ENCODE peak calls at places on chromosomes 11 and 22, in six cellular contexts. N, E, G, Q, I and F are unnamed samples.

GRCh38 chr11:2743427-2744110 is 43.8 kb upstream of the KCNQ1OT1 start:
- DNase-seq in Q (no peak), G (no peak), I (no peak), N (no peak), E (no peak), F (no peak)

GRCh38 chr11:109644158-109644557 is 222.2 kb downstream of the C11orf87 start:
- DNase-seq in Q (no peak), E (peak; percentile 44), N (no peak), I (peak; percentile 1), G (no peak), F (no peak)

GRCh38 chr11:16737860-16738197 is 618 bp upstream of the C11orf58 start:
- DNase-seq in I (no peak), N (peak; percentile 38), Q (no peak), E (no peak), G (no peak), F (peak; percentile 30)

GRCh38 chr11:73158356-73159051 is 16.4 kb upstream of the FCHSD2 start:
- DNase-seq in I (no peak), Q (no peak), G (no peak), E (no peak), N (no peak), F (peak; percentile 83)

GRCh38 chr22:24178502-24179440 is 2.5 kb upstream of the SUSD2 start:
- DNase-seq in E (no peak), I (no peak), N (peak; percentile 53), G (no peak), Q (no peak), F (peak; percentile 13)

GRCh38 chr22:35109613-35110012 is 43.7 kb downstream of the ISX start:
- DNase-seq in Q (no peak), I (no peak), E (no peak), G (no peak), N (no peak), F (no peak)

GRCh38 chr11:77140231-77140959 is 12.3 kb downstream of the MYO7A start:
- DNase-seq in Q (no peak), E (peak; percentile 61), G (no peak), N (peak; percentile 82), I (no peak), F (peak; percentile 93)

GRCh38 chr22:32764330-32765116 is 37.0 kb upstream of the TIMP3 start:
- DNase-seq in N (peak; percentile 77), Q (peak; percentile 41), G (peak; percentile 22), I (peak; percentile 67), E (peak; percentile 62), F (peak; percentile 86)

GRCh38 chr11:72617080-72617744 is 57.0 kb downstream of the PDE2A start:
- DNase-seq in N (peak; percentile 39), E (peak; percentile 43), Q (no peak), I (peak; percentile 23), G (peak; percentile 39), F (peak; percentile 18)

GRCh38 chr11:122234257-122234656 is 118.2 kb upstream of the BLID start:
- DNase-seq in I (no peak), Q (no peak), G (no peak), N (no peak), E (no peak), F (no peak)

GRCh38 chr11:84339796-84340195 is 1053.6 kb upstream of the CCDC90B start:
- DNase-seq in Q (no peak), N (no peak), I (no peak), E (no peak), G (no peak), F (no peak)

GRCh38 chr22:43180670-43181069 is 6.3 kb downstream of the TTLL12 start:
- DNase-seq in Q (no peak), N (no peak), I (no peak), G (no peak), E (no peak), F (no peak)

GRCh38 chr11:1574256-1575242 is 2.5 kb upstream of the DUSP8 start:
- DNase-seq in I (no peak), G (peak; percentile 77), N (peak; percentile 77), E (peak; percentile 65), Q (peak; percentile 73), F (peak; percentile 33)

GRCh38 chr11:67045314-67045713 is 11.3 kb upstream of the RHOD start:
- DNase-seq in G (no peak), Q (peak; percentile 77), E (no peak), I (peak; percentile 95), N (peak; percentile 83), F (peak; percentile 93)

GRCh38 chr11:3193373-3194015 is 25.1 kb downstream of the MRGPRG start:
- DNase-seq in Q (no peak), N (no peak), I (no peak), E (no peak), G (peak; percentile 4), F (no peak)

GRCh38 chr22:43014062-43014875 is 680 bp downstream of the PACSIN2 start:
- DNase-seq in N (peak; percentile 67), Q (no peak), E (peak; percentile 49), I (no peak), G (peak; percentile 59), F (peak; percentile 35)

GRCh38 chr11:20048246-20048645 is 112.0 kb downstream of the DBX1 start:
- DNase-seq in Q (no peak), N (no peak), I (no peak), E (no peak), G (no peak), F (peak; percentile 29)

GRCh38 chr22:45631140-45631539 is 40.5 kb upstream of the ATXN10 start:
- DNase-seq in G (no peak), N (peak; percentile 74), I (no peak), E (no peak), Q (no peak), F (no peak)

GRCh38 chr22:45631839-45632238 is 39.8 kb upstream of the ATXN10 start:
- DNase-seq in E (no peak), G (no peak), Q (no peak), I (no peak), N (no peak), F (no peak)

GRCh38 chr22:45630436-45630835 is 41.2 kb upstream of the ATXN10 start:
- DNase-seq in G (no peak), I (no peak), Q (no peak), E (no peak), N (no peak), F (no peak)

GRCh38 chr22:45629469-45630089 is 42.1 kb upstream of the ATXN10 start:
- DNase-seq in N (peak; percentile 30), E (no peak), I (no peak), G (no peak), Q (no peak), F (no peak)

GRCh38 chr22:45632791-45633515 is 38.7 kb upstream of the ATXN10 start:
- DNase-seq in G (no peak), N (no peak), I (no peak), E (no peak), Q (no peak), F (peak; percentile 47)
- H3K4me3 ChIP-seq in G (no peak overlapping the region), N (no peak overlapping the region), I (no peak overlapping the region), E (no peak overlapping the region), Q (no peak overlapping the region), F (no peak overlapping the region)

GRCh38 chr22:17815703-17816254 is 41.5 kb upstream of the BID start:
- DNase-seq in Q (no peak), G (no peak), N (no peak), E (no peak), I (no peak), F (no peak)
- TF ChIP-seq CTCF in Q (no peak), G (no peak), N (no peak), E (no peak), I (no peak), F (no peak)

DNA sequence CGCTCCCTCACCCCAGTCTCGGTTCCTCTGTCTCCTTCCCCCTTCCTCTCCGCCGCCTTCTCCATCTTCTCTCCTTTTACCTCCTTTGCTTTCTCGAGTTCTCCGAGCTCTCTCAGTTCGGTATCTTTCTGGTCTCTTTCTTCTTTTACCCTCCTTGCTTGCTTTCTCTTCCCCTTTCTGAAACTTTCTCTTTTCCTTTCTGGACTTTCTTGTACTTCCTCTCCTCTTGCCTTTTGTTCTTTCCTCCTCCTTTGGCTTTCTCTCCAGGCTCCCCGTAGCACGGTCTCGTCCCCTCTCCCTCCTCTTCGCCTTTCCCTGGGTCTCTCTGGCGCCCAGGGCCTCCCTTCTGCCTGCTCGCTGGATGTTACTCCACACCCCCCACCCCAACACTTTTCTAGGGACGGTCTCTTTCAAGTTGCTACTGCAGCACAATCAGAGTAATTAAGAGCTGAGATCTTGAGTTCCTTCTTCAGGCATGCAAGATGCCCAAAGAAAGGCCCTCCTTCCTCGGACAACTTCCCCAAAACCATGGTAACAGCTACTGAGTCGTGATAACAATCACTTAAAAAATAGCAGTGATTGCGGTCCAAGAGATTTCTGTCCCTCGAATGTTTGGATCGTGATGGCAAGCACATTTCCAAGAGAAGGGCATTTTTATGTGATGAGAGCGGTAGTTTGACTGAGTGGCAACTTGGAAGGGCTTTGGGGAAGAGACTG is 487 bp upstream of the TENM4 start:
- DNase-seq in G (no peak), I (peak; percentile 56), E (no peak), Q (no peak), N (peak; percentile 25), F (peak; percentile 7)
- H3K4me3 ChIP-seq in G (peak overlapping the region; percentile 29), I (peak overlapping the region; percentile 78), E (peak overlapping the region; percentile 54), Q (peak overlapping the region; percentile 36), N (no peak overlapping the region), F (peak overlapping the region; percentile 65)

DNA sequence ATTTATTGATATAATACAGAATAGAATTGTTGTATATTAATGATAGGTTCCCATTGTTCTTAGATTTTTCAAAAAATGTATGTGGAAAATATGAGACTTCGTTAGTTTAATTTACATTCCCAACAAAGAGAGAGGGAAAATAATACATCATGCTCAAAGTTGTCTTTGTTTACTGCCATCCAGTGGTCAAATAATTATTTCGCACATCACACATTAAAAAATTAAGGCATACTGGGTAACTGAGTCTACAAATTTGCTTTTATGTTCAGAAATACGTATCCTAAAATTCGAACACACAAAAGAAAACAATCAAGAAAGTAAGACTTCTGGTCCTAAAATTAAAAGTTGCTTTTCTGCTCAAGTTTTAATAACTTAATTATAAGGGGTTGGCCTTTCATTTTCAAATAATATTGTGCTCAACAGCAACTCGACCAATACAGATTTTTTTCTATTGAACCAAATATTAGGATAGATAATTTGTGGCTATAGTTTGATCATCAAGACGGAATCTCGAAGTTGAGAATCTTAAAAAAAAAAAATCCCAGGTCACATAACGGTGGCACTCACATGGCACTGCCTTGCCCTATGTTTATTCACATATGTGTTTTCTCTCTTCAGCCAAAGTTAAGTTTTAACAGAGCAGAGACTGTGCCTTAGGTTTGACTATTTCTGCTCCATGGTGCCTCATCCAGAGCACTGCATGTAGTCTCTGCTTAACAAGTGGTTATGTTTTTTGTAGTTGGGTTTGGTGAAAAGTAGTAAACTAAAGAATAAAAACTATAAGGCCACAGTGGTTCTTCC is 12.3 kb downstream of the PDGFD start:
- DNase-seq in I (peak; percentile 14), E (no peak), G (no peak), Q (no peak), N (peak; percentile 12), F (peak; percentile 43)
- TF ChIP-seq CTCF in I (peak; percentile 47), E (peak; percentile 25), G (no peak), Q (no peak), N (no peak), F (peak; percentile 21)

DNA sequence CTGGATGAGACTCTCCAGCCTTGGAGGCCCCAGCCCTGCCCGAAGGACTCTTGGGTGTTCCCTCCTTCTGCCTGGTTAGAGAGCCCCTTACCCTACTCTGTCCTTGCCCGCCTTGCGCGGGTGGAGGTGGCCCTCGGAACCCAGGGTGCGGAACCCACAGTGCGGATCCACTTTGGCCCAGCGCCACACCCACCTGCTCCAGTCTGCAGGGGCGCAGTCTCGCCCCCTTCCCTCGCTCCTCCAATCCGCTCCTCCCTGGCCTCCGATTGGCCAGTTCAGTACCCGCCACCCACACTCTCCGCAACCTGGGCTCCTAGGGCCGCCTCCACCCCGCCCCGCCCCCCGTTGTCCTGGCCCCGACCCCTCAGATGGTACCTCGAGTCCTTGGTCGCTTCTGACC is 2.4 kb downstream of the CAPN1 start:
- DNase-seq in E (no peak), Q (no peak), G (no peak), N (no peak), I (no peak), F (no peak)
- H3K4me3 ChIP-seq in E (no peak overlapping the region), Q (no peak overlapping the region), G (no peak overlapping the region), N (no peak overlapping the region), I (no peak overlapping the region), F (no peak overlapping the region)

GRCh38 chr11:111479666-111480065 is 32.5 kb downstream of the BTG4 start:
- DNase-seq in I (no peak), E (no peak), G (no peak), N (no peak), Q (no peak), F (no peak)
- TF ChIP-seq CTCF in I (no peak), E (peak; percentile 10), G (no peak), N (no peak), Q (no peak), F (no peak)